ENCODE peak calls at places on chromosomes 5 and 9, in ten cellular contexts. T is sigmoid colon, M is A549, Y is body of pancreas, A is IMR-90, J is ovary, H is tibial nerve, U is uterus, B is spleen, V is right lobe of liver. N is an unnamed sample.

GRCh38 chr9:22976454-22976853 is 529.8 kb downstream of the DMRTA1 start:
- DNase-seq in T (no peak), M (no peak), Y (no peak), A (peak; percentile 55), J (no peak), H (no peak), U (no peak), B (no peak), V (no peak), N (no peak)

GRCh38 chr9:11868795-11869194 is 824.4 kb upstream of the TYRP1 start:
- DNase-seq in T (no peak), M (no peak), Y (no peak), A (no peak), J (no peak), H (no peak), U (no peak), B (no peak), V (no peak), N (no peak)

GRCh38 chr5:150609843-150610584 is 30.4 kb upstream of the SYNPO start:
- DNase-seq in T (peak; percentile 82), M (no peak), Y (no peak), A (no peak), J (no peak), H (no peak), U (no peak), B (peak; percentile 54), V (no peak), N (no peak)

GRCh38 chr9:72772641-72773040 is 180.2 kb downstream of the ALDH1A1 start:
- DNase-seq in T (no peak), M (no peak), Y (no peak), A (peak; percentile 7), J (no peak), H (no peak), U (no peak), B (no peak), V (no peak), N (no peak)

GRCh38 chr5:88672644-88673493 is 210.1 kb downstream of the MEF2C start:
- DNase-seq in T (no peak), M (no peak), Y (no peak), A (no peak), J (no peak), H (no peak), U (no peak), B (no peak), V (no peak), N (no peak)

GRCh38 chr5:89120719-89121118 is 237.7 kb upstream of the MEF2C start:
- DNase-seq in T (peak; percentile 61), M (no peak), Y (no peak), A (no peak), J (no peak), H (no peak), U (no peak), B (no peak), V (no peak), N (peak; percentile 42)

GRCh38 chr5:56977822-56978221 is 25.9 kb upstream of the MIER3 start:
- DNase-seq in T (no peak), M (no peak), Y (no peak), A (no peak), J (no peak), H (no peak), U (no peak), B (no peak), V (no peak), N (no peak)

GRCh38 chr5:90898330-90899013 is 339.9 kb downstream of the ADGRV1 start:
- DNase-seq in T (no peak), M (no peak), Y (no peak), A (peak; percentile 8), J (no peak), H (no peak), U (no peak), B (no peak), V (no peak), N (no peak)

GRCh38 chr5:168670881-168671575 is 91.9 kb upstream of the PANK3 start:
- DNase-seq in T (no peak), M (no peak), Y (no peak), A (no peak), J (no peak), H (no peak), U (no peak), B (peak; percentile 75), V (no peak), N (no peak)

GRCh38 chr9:82346040-82346439 is 357.5 kb downstream of the SPATA31D1 start:
- DNase-seq in T (no peak), M (no peak), Y (no peak), A (no peak), J (no peak), H (no peak), U (no peak), B (no peak), V (no peak), N (no peak)
- H3K9me3 ChIP-seq in T (peaks cover 8% of the 10 kb centered on the region), M (no peaks in the 10 kb centered on the region), Y (no peaks in the 10 kb centered on the region), A (peaks cover 7% of the 10 kb centered on the region), J (no peaks in the 10 kb centered on the region), H (peaks cover 5% of the 10 kb centered on the region), U (no peaks in the 10 kb centered on the region), B (peaks cover 23% of the 10 kb centered on the region), V (no peaks in the 10 kb centered on the region), N (no peaks in the 10 kb centered on the region)

DNA sequence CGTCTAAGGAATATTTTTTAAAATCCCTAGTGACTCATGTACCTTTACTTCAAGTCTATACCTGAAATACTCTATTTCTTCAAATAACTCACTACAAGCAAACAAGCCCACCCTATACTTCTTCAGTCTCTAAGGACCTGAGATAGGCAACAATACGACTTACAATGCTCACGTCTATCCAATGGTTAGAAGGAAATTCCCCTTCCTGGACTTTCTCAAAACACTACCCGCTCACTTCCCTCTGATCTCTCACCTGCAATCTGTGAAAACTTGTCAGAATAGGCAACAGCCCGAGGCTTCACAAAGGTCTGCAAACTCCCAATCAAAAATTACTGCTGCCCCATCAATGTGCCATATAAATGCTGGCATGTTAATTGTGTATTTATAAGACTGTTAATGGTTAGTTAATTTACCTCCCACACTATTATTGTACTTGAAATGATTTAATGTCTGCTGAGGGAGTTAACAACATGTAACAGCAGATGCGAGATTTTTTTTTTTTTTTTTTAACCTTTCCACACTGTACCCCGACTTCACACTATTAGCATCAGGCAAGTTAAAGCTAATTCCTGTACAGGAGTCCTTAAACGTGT is 27.3 kb downstream of the MAPKAP1 start:
- DNase-seq in T (no peak), M (no peak), Y (no peak), A (no peak), J (no peak), H (no peak), U (no peak), B (no peak), V (no peak), N (no peak)
- TF ChIP-seq POLR2A in T (no peak), M (no peak), Y (no peak), A (no peak), J (no peak), H (no peak), U (no peak), B (no peak), V (no peak), N (no peak)

GRCh38 chr5:178981381-178981780 is 13.7 kb downstream of the GRM6 start:
- DNase-seq in T (no peak), M (no peak), Y (no peak), A (no peak), J (no peak), H (no peak), U (no peak), B (peak; percentile 37), V (no peak), N (no peak)
- H3K9me3 ChIP-seq in T (peaks cover 51% of the 10 kb centered on the region), M (peaks cover 25% of the 10 kb centered on the region), Y (no peaks in the 10 kb centered on the region), A (peaks cover 62% of the 10 kb centered on the region), J (no peaks in the 10 kb centered on the region), H (peaks cover 40% of the 10 kb centered on the region), U (peaks cover 64% of the 10 kb centered on the region), B (peaks cover 95% of the 10 kb centered on the region), V (peaks cover 3% of the 10 kb centered on the region), N (no peaks in the 10 kb centered on the region)

GRCh38 chr9:128321879-128322341 is 337 bp downstream of the TRUB2 start:
- DNase-seq in T (no peak), M (no peak), Y (no peak), A (no peak), J (no peak), H (no peak), U (no peak), B (no peak), V (no peak), N (no peak)

GRCh38 chr9:128323786-128324185 is 1.1 kb downstream of the COQ4 start:
- DNase-seq in T (no peak), M (no peak), Y (no peak), A (no peak), J (no peak), H (no peak), U (no peak), B (no peak), V (no peak), N (no peak)

GRCh38 chr9:128323192-128323730 is 622 bp downstream of the COQ4 start:
- DNase-seq in T (no peak), M (no peak), Y (no peak), A (peak; percentile 63), J (no peak), H (no peak), U (no peak), B (no peak), V (no peak), N (no peak)

GRCh38 chr9:128321343-128321742 is 904 bp downstream of the TRUB2 start:
- DNase-seq in T (no peak), M (no peak), Y (no peak), A (no peak), J (no peak), H (no peak), U (no peak), B (no peak), V (no peak), N (no peak)

DNA sequence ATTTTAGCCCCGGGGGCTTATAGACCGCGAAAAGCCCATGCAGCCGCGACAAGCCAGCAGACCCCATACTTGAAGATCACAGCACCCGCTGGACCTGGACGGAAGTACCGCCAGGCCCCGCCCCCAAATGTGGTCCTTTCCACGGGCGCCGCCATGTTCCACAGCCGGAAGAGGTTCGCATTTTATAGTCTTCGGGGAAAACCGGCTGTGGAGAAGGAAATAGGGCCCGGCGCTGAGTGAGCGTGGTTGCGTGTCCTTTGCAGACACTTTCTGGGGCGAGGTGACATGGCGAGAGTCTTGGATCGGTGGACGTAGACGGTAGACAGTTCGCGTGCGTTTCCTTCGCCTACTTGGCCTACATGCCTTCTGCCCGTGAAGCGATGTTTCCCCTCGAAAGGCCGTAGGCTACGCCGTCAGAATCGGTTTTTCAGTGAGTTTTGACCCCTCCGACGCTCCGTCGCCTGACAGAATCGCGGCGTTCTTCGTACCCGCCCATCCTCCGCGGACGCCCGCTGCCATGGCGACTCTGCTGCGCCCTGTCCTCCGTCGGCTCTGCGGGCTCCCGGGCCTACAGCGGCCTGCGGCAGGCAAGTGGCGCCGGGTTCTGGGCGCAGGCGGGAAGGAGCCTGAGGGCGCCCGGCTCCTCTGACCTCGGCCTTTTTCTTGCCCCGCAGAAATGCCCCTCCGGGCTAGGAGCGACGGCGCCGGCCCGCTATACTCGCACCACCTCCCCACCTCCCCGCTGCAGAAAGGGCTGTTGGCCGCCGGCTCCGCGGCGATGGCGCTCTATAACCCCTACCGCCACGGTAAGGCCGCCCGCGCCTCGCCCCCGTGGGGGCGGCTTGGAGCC is at the start of the genes COQ4 and TRUB2:
- DNase-seq in T (peak; percentile 97), M (peak; percentile 96), Y (peak; percentile 94), A (peak; percentile 92), J (peak; percentile 94), H (peak; percentile 88), U (peak; percentile 92), B (peak; percentile 97), V (peak; percentile 94), N (peak; percentile 94)
- TF ChIP-seq POLR2A in T (no peak), M (peak; percentile 61), Y (no peak), A (peak; percentile 26), J (no peak), H (peak; percentile 42), U (peak; percentile 42), B (peak; percentile 37), V (peak; percentile 37), N (no peak)